ENCODE peak calls at places on chromosomes 11 and 22, in eight cellular contexts. One of them, this sample, is unnamed.

GRCh38 chr11:125772834-125773505 is 5.7 kb downstream of the PATE2 start:
- DNase-seq in MCF 10A: no peak
- DNase-seq in HFF-Myc: no peak
- DNase-seq in suprapubic skin: no peak
- DNase-seq in coronary artery: no peak
- DNase-seq in A549: no peak
- DNase-seq in GM12878: no peak
- DNase-seq in OCI-LY7: no peak
- DNase-seq in this sample: no peak

GRCh38 chr11:119980431-119980830 is 157.5 kb downstream of the TRIM29 start:
- DNase-seq in MCF 10A: no peak
- DNase-seq in HFF-Myc: no peak
- DNase-seq in suprapubic skin: no peak
- DNase-seq in coronary artery: no peak
- DNase-seq in A549: no peak
- DNase-seq in GM12878: no peak
- DNase-seq in OCI-LY7: no peak
- DNase-seq in this sample: no peak

GRCh38 chr11:63841554-63841953 is 2.6 kb downstream of the MARK2 start:
- DNase-seq in MCF 10A: peak
- DNase-seq in HFF-Myc: no peak
- DNase-seq in suprapubic skin: no peak
- DNase-seq in coronary artery: no peak
- DNase-seq in A549: no peak
- DNase-seq in GM12878: no peak
- DNase-seq in OCI-LY7: no peak
- DNase-seq in this sample: no peak

GRCh38 chr11:100827934-100828661 is 141.0 kb downstream of the ARHGAP42 start:
- DNase-seq in MCF 10A: peak
- DNase-seq in HFF-Myc: no peak
- DNase-seq in suprapubic skin: no peak
- DNase-seq in coronary artery: no peak
- DNase-seq in A549: peak
- DNase-seq in GM12878: peak
- DNase-seq in OCI-LY7: peak
- DNase-seq in this sample: peak

GRCh38 chr11:110972640-110973039 is 260.4 kb upstream of the ARHGAP20 start:
- DNase-seq in MCF 10A: peak
- DNase-seq in HFF-Myc: peak
- DNase-seq in suprapubic skin: no peak
- DNase-seq in coronary artery: no peak
- DNase-seq in A549: no peak
- DNase-seq in GM12878: no peak
- DNase-seq in OCI-LY7: no peak
- DNase-seq in this sample: no peak

GRCh38 chr11:117159892-117160291 is 15.8 kb downstream of the PAFAH1B2 start:
- DNase-seq in MCF 10A: no peak
- DNase-seq in HFF-Myc: no peak
- DNase-seq in suprapubic skin: no peak
- DNase-seq in coronary artery: no peak
- DNase-seq in A549: no peak
- DNase-seq in GM12878: no peak
- DNase-seq in OCI-LY7: no peak
- DNase-seq in this sample: no peak

GRCh38 chr22:20750461-20751184 is 23.3 kb upstream of the SERPIND1 start:
- DNase-seq in MCF 10A: peak
- DNase-seq in HFF-Myc: peak
- DNase-seq in suprapubic skin: no peak
- DNase-seq in coronary artery: no peak
- DNase-seq in A549: peak
- DNase-seq in GM12878: peak
- DNase-seq in OCI-LY7: no peak
- DNase-seq in this sample: peak

GRCh38 chr11:47154738-47155570 is 21.7 kb downstream of the ARFGAP2 start:
- DNase-seq in MCF 10A: no peak
- DNase-seq in HFF-Myc: no peak
- DNase-seq in suprapubic skin: no peak
- DNase-seq in coronary artery: no peak
- DNase-seq in A549: no peak
- DNase-seq in GM12878: no peak
- DNase-seq in OCI-LY7: peak
- DNase-seq in this sample: peak

GRCh38 chr11:121890377-121890776 is 225.6 kb downstream of the BLID start:
- DNase-seq in MCF 10A: peak
- DNase-seq in HFF-Myc: no peak
- DNase-seq in suprapubic skin: no peak
- DNase-seq in coronary artery: no peak
- DNase-seq in A549: no peak
- DNase-seq in GM12878: no peak
- DNase-seq in OCI-LY7: no peak
- DNase-seq in this sample: no peak

GRCh38 chr11:120306519-120307242 is 18.4 kb upstream of the TLCD5 start:
- DNase-seq in MCF 10A: peak
- DNase-seq in HFF-Myc: peak
- DNase-seq in suprapubic skin: no peak
- DNase-seq in coronary artery: no peak
- DNase-seq in A549: peak
- DNase-seq in GM12878: no peak
- DNase-seq in OCI-LY7: no peak
- DNase-seq in this sample: no peak

GRCh38 chr11:134030853-134031252 is 38.0 kb upstream of the JAM3 start:
- DNase-seq in MCF 10A: no peak
- DNase-seq in HFF-Myc: no peak
- DNase-seq in suprapubic skin: no peak
- DNase-seq in coronary artery: no peak
- DNase-seq in A549: no peak
- DNase-seq in GM12878: no peak
- DNase-seq in OCI-LY7: no peak
- DNase-seq in this sample: no peak

GRCh38 chr22:36017661-36018091 is 10.9 kb downstream of the RBFOX2 start:
- DNase-seq in MCF 10A: no peak
- DNase-seq in HFF-Myc: peak
- DNase-seq in suprapubic skin: no peak
- DNase-seq in coronary artery: no peak
- DNase-seq in A549: no peak
- DNase-seq in GM12878: peak
- DNase-seq in OCI-LY7: peak
- DNase-seq in this sample: no peak

DNA sequence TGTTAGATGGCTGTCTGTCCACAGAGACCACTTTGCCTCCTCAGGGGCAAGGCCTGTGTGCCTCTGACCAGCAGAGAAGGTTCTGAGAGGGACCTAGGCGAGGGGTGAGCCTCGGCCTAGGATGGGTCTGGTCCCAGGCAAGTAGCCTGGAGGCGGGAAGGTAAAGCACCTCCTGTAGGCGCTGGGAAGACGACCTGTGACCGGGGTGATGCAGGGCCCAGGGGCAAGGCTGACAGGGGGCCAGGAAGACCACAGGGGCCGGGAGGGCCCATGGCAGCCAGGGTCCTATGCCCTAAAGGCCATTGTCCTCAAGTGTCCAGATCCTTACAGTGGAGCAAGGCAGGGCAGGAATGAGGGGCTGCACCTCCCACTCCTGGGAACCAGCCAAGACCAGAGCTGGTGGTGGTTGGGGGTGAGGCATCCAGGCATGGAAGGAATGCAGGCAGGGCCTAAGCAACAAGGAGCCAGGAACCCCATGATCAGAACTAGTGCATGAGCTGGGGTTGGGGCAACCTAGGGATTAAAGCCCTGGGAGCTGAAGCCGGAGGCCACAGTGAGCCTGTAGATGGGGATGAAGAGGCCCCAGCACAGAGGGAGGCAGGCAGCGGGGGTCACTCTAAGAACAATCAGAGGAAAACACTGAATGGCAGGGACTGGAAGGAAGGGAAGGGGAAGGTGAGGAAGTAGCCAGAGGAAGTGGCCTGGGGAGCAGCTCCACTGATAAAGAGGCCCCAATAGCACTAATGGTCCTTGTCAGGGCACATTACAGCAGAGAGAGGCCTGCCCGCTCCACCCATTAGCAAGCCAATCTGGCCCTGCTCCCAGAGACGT is 32.9 kb upstream of the KLHL35 start:
- DNase-seq in MCF 10A: no peak
- DNase-seq in HFF-Myc: no peak
- DNase-seq in suprapubic skin: no peak
- DNase-seq in coronary artery: no peak
- DNase-seq in A549: no peak
- DNase-seq in GM12878: no peak
- DNase-seq in OCI-LY7: no peak
- DNase-seq in this sample: no peak
- TF ChIP-seq CTCF in MCF 10A: no peak
- TF ChIP-seq CTCF in HFF-Myc: no peak
- TF ChIP-seq CTCF in suprapubic skin: no peak
- TF ChIP-seq CTCF in coronary artery: no peak
- TF ChIP-seq CTCF in A549: no peak
- TF ChIP-seq CTCF in GM12878: no peak
- TF ChIP-seq CTCF in OCI-LY7: no peak
- TF ChIP-seq CTCF in this sample: no peak

GRCh38 chr22:50271519-50271970 is 1.4 kb upstream of the MAPK11 start:
- DNase-seq in MCF 10A: peak
- DNase-seq in HFF-Myc: no peak
- DNase-seq in suprapubic skin: no peak
- DNase-seq in coronary artery: no peak
- DNase-seq in A549: no peak
- DNase-seq in GM12878: no peak
- DNase-seq in OCI-LY7: peak
- DNase-seq in this sample: peak
- TF ChIP-seq CTCF in MCF 10A: no peak
- TF ChIP-seq CTCF in HFF-Myc: no peak
- TF ChIP-seq CTCF in suprapubic skin: no peak
- TF ChIP-seq CTCF in coronary artery: no peak
- TF ChIP-seq CTCF in A549: no peak
- TF ChIP-seq CTCF in GM12878: no peak
- TF ChIP-seq CTCF in OCI-LY7: peak
- TF ChIP-seq CTCF in this sample: no peak

GRCh38 chr22:50141891-50142363 is 28.6 kb upstream of the PANX2 start:
- DNase-seq in MCF 10A: no peak
- DNase-seq in HFF-Myc: no peak
- DNase-seq in suprapubic skin: no peak
- DNase-seq in coronary artery: peak
- DNase-seq in A549: no peak
- DNase-seq in GM12878: no peak
- DNase-seq in OCI-LY7: no peak
- DNase-seq in this sample: no peak
- TF ChIP-seq CTCF in MCF 10A: no peak
- TF ChIP-seq CTCF in HFF-Myc: no peak
- TF ChIP-seq CTCF in suprapubic skin: no peak
- TF ChIP-seq CTCF in coronary artery: no peak
- TF ChIP-seq CTCF in A549: no peak
- TF ChIP-seq CTCF in GM12878: no peak
- TF ChIP-seq CTCF in OCI-LY7: peak
- TF ChIP-seq CTCF in this sample: no peak

GRCh38 chr22:22705328-22706100 is 61.1 kb downstream of the GGTLC2 start:
- DNase-seq in MCF 10A: no peak
- DNase-seq in HFF-Myc: no peak
- DNase-seq in suprapubic skin: no peak
- DNase-seq in coronary artery: peak
- DNase-seq in A549: no peak
- DNase-seq in GM12878: no peak
- DNase-seq in OCI-LY7: no peak
- DNase-seq in this sample: no peak
- TF ChIP-seq CTCF in MCF 10A: no peak
- TF ChIP-seq CTCF in HFF-Myc: no peak
- TF ChIP-seq CTCF in suprapubic skin: no peak
- TF ChIP-seq CTCF in coronary artery: no peak
- TF ChIP-seq CTCF in A549: no peak
- TF ChIP-seq CTCF in GM12878: no peak
- TF ChIP-seq CTCF in OCI-LY7: no peak
- TF ChIP-seq CTCF in this sample: no peak

DNA sequence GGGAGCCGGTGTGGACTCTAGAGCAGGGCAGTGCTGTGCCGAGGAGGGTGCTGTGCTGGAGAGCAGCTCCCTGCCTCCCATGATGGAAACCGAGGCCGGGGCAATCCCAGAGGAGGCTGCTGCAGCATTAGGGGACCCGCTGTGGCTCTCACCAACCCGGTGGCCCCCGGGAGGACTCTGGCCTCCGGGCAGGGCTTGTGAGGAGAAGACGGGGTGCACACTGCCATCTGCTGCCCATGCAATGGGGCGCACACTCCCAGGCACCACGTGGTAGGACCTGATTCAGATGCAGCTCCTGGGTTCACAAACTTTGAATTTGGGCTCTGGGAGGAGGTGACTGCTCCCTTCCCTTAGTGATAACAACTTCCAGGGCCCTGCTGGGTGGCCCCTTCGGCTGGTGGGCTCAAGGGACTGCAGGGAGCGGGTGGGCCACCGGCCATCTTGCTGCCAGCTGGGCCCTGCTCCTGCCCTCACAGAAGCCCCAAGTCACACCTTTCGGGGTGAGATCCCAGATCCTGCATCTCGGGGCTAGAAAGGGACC is 93.8 kb upstream of the FGF3 start:
- DNase-seq in MCF 10A: peak
- DNase-seq in HFF-Myc: no peak
- DNase-seq in suprapubic skin: peak
- DNase-seq in coronary artery: peak
- DNase-seq in A549: no peak
- DNase-seq in GM12878: no peak
- DNase-seq in OCI-LY7: peak
- DNase-seq in this sample: peak
- TF ChIP-seq CTCF in MCF 10A: peak
- TF ChIP-seq CTCF in HFF-Myc: peak
- TF ChIP-seq CTCF in suprapubic skin: peak
- TF ChIP-seq CTCF in coronary artery: no peak
- TF ChIP-seq CTCF in A549: peak
- TF ChIP-seq CTCF in GM12878: peak
- TF ChIP-seq CTCF in OCI-LY7: peak
- TF ChIP-seq CTCF in this sample: peak

DNA sequence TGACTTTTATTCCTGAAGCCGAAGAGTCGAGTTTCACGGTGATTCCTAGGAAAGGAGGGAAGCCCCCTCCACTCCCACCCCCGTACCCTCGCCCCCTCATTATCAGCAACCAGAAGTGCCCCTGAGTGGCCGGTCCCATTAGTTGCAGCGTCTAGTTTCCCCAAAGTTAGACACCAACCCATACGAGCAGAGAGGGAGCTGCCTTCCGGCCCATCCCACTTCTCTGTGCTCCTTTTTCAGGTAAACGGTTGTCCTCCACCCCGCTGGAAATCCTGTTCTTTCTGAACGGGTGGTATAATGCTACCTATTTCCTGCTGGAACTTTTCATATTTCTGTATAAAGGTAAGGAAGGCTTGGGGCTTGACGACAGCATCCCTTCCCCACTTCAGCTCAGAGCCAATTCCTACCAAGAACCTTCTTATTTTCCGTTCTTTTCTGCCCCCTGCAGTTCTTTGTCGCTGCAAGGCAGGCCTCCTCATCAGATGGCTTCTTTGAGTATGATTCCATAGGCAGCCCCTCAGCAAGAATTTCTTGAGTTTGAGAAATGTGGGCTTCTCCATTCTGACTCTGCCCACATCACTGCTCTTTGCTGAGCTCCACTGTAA is 706 bp downstream of the TMEM216 start:
- DNase-seq in MCF 10A: no peak
- DNase-seq in HFF-Myc: no peak
- DNase-seq in suprapubic skin: no peak
- DNase-seq in coronary artery: no peak
- DNase-seq in A549: peak
- DNase-seq in GM12878: no peak
- DNase-seq in OCI-LY7: peak
- DNase-seq in this sample: peak
- TF ChIP-seq CTCF in MCF 10A: no peak
- TF ChIP-seq CTCF in HFF-Myc: peak
- TF ChIP-seq CTCF in suprapubic skin: no peak
- TF ChIP-seq CTCF in coronary artery: no peak
- TF ChIP-seq CTCF in A549: peak
- TF ChIP-seq CTCF in GM12878: peak
- TF ChIP-seq CTCF in OCI-LY7: peak
- TF ChIP-seq CTCF in this sample: peak

GRCh38 chr22:42277988-42278776 is 7.7 kb upstream of the TCF20 start:
- DNase-seq in MCF 10A: peak
- DNase-seq in HFF-Myc: no peak
- DNase-seq in suprapubic skin: no peak
- DNase-seq in coronary artery: peak
- DNase-seq in A549: no peak
- DNase-seq in GM12878: no peak
- DNase-seq in OCI-LY7: no peak
- DNase-seq in this sample: no peak
- TF ChIP-seq CTCF in MCF 10A: no peak
- TF ChIP-seq CTCF in HFF-Myc: peak
- TF ChIP-seq CTCF in suprapubic skin: no peak
- TF ChIP-seq CTCF in coronary artery: no peak
- TF ChIP-seq CTCF in A549: no peak
- TF ChIP-seq CTCF in GM12878: peak
- TF ChIP-seq CTCF in OCI-LY7: peak
- TF ChIP-seq CTCF in this sample: no peak